ENCODE peak calls at places on chromosomes 13 and 19, in eight cellular contexts. U is foreskin fibroblast; Z is naive thymus-derived CD4-positive, alpha-beta T cell; M is AG08395; E is endothelial cell; Q is Caco-2; N is nucleus accumbens; D is amniotic stem cell. J is an unnamed sample.

GRCh38 chr19:50835103-50835784 is 1.9 kb upstream of the KLK15 start:
- DNase-seq in Q (peak), M (no peak), Z (no peak), E (no peak), U (peak), N (no peak), D (no peak), J (no peak)

GRCh38 chr19:35124098-35125060 is 8.8 kb downstream of the FXYD3 start:
- DNase-seq in M (peak), E (peak), U (peak), Q (peak), Z (peak), D (peak), N (peak), J (peak)

GRCh38 chr13:113584870-113585671 is 518 bp downstream of the TFDP1 start:
- DNase-seq in D (no peak), E (no peak), Q (peak), Z (peak), U (peak), M (peak), N (no peak), J (peak)

GRCh38 chr13:44267966-44268365 is 105.7 kb upstream of the SERP2 start:
- DNase-seq in M (peak), N (no peak), Q (no peak), Z (no peak), U (peak), E (no peak), D (peak), J (no peak)

GRCh38 chr19:3699071-3699740 is 1.1 kb downstream of the PIP5K1C start:
- DNase-seq in U (peak), M (peak), E (no peak), Z (peak), N (peak), Q (no peak), D (no peak), J (peak)

GRCh38 chr19:42311612-42312160 is 1.4 kb upstream of the TMEM145 start:
- DNase-seq in Q (no peak), Z (no peak), D (no peak), M (no peak), E (no peak), N (no peak), U (peak), J (no peak)

GRCh38 chr19:46069841-46070341 is 29.1 kb upstream of the IGFL4 start:
- DNase-seq in Q (no peak), E (no peak), U (peak), N (no peak), D (peak), M (peak), Z (no peak), J (no peak)

GRCh38 chr13:98509271-98510155 is 67.4 kb downstream of the STK24 start:
- DNase-seq in Q (peak), N (no peak), E (no peak), Z (no peak), M (peak), D (peak), U (peak), J (peak)

GRCh38 chr19:2309734-2310362 is 1.9 kb upstream of the LINGO3 start:
- DNase-seq in U (peak), N (peak), D (no peak), Q (no peak), Z (no peak), M (no peak), E (no peak), J (no peak)

GRCh38 chr19:34436716-34437115 is 8.5 kb downstream of the UBA2 start:
- DNase-seq in Q (no peak), M (no peak), Z (no peak), D (no peak), U (no peak), E (no peak), N (no peak), J (no peak)

GRCh38 chr19:40555978-40556689 is 20.5 kb upstream of the SHKBP1 start:
- DNase-seq in D (no peak), N (no peak), M (no peak), Q (no peak), U (no peak), Z (no peak), E (no peak), J (no peak)

GRCh38 chr19:35220315-35220921 is 8.1 kb downstream of the FAM187B start:
- DNase-seq in N (no peak), M (no peak), U (no peak), D (no peak), Q (peak), Z (no peak), E (no peak), J (no peak)

GRCh38 chr19:19105365-19106060 is 32.8 kb downstream of the TMEM161A start:
- DNase-seq in U (peak), E (peak), N (peak), Q (peak), D (no peak), M (peak), Z (no peak), J (peak)

GRCh38 chr13:111298214-111298975 is 22.0 kb upstream of the TEX29 start:
- DNase-seq in U (no peak), Q (no peak), N (no peak), E (no peak), D (no peak), Z (no peak), M (no peak), J (no peak)

GRCh38 chr19:39336483-39336882 is 640 bp upstream of the GMFG start:
- DNase-seq in N (no peak), Z (no peak), U (no peak), M (no peak), Q (no peak), E (no peak), D (no peak), J (no peak)

GRCh38 chr19:50459638-50460037 is 16.7 kb upstream of the EMC10 start:
- DNase-seq in Q (no peak), D (no peak), M (no peak), N (no peak), U (no peak), Z (no peak), E (no peak), J (no peak)

GRCh38 chr19:1754651-1755466 is 1.6 kb downstream of the ONECUT3 start:
- DNase-seq in M (no peak), Z (no peak), U (peak), N (no peak), D (no peak), E (peak), Q (no peak), J (no peak)

GRCh38 chr19:29855087-29855486 is 43.3 kb downstream of the CCNE1 start:
- DNase-seq in E (no peak), Q (no peak), Z (no peak), N (no peak), M (no peak), D (no peak), U (no peak), J (no peak)

GRCh38 chr19:33386361-33386858 is 12.9 kb downstream of the CEBPG start:
- DNase-seq in Z (no peak), D (no peak), N (no peak), Q (peak), E (no peak), U (no peak), M (no peak), J (no peak)

GRCh38 chr19:709965-710714 is 1.4 kb downstream of the PALM start:
- DNase-seq in Z (no peak), U (no peak), N (no peak), Q (no peak), D (no peak), E (no peak), M (no peak), J (peak)

GRCh38 chr13:112842931-112843391 is 126.1 kb upstream of the MCF2L start:
- DNase-seq in Q (no peak), N (no peak), D (no peak), M (no peak), E (no peak), Z (no peak), U (no peak), J (no peak)

GRCh38 chr13:94327318-94327717 is 152.2 kb downstream of the DCT start:
- DNase-seq in M (no peak), U (no peak), D (no peak), Z (peak), Q (no peak), E (no peak), N (no peak), J (no peak)

GRCh38 chr19:31707206-31707605 is 358.0 kb upstream of the TSHZ3 start:
- DNase-seq in N (no peak), Q (no peak), D (no peak), E (no peak), Z (no peak), U (no peak), M (no peak), J (no peak)

GRCh38 chr13:27953671-27954405 is 15.3 kb downstream of the CDX2 start:
- DNase-seq in M (peak), Z (peak), N (peak), Q (peak), D (no peak), E (peak), U (peak), J (peak)

GRCh38 chr19:35773020-35773809 is 2.1 kb upstream of the ARHGAP33 start:
- DNase-seq in U (peak), Z (no peak), Q (no peak), E (no peak), D (no peak), M (no peak), N (no peak), J (no peak)

GRCh38 chr13:59746291-59746962 is 417.3 kb downstream of the DIAPH3 start:
- DNase-seq in U (peak), M (peak), E (no peak), N (no peak), Q (no peak), Z (no peak), D (peak), J (no peak)

GRCh38 chr13:31101511-31102170 is 60.1 kb downstream of the HSPH1 start:
- DNase-seq in M (peak), D (no peak), E (no peak), Q (no peak), N (no peak), U (peak), Z (no peak), J (no peak)

GRCh38 chr13:50678464-50679162 is 164.9 kb downstream of the DLEU7 start:
- DNase-seq in D (no peak), E (no peak), Q (no peak), U (peak), N (no peak), M (peak), Z (no peak), J (no peak)

GRCh38 chr19:13262450-13262849 is 112.2 kb downstream of the IER2 start:
- DNase-seq in U (peak), E (no peak), N (no peak), M (peak), D (no peak), Z (peak), Q (no peak), J (no peak)

GRCh38 chr13:107339209-107339608 is 771.3 kb upstream of the ARGLU1 start:
- DNase-seq in D (no peak), Q (no peak), E (no peak), M (no peak), U (no peak), N (no peak), Z (no peak), J (no peak)

GRCh38 chr13:75934889-75935288 is 298.8 kb downstream of the LMO7 start:
- DNase-seq in N (no peak), Z (no peak), E (no peak), U (peak), Q (no peak), M (peak), D (no peak), J (no peak)

GRCh38 chr19:55336101-55336500 is 3.6 kb upstream of the KMT5C start:
- DNase-seq in Q (no peak), N (no peak), D (no peak), M (peak), U (peak), E (no peak), Z (no peak), J (no peak)

GRCh38 chr19:41584260-41584810 is 8.4 kb downstream of the CEACAM21 start:
- DNase-seq in D (no peak), E (no peak), Z (no peak), U (no peak), M (no peak), Q (no peak), N (no peak), J (no peak)

GRCh38 chr13:66114127-66114526 is 1116.0 kb downstream of the PCDH9 start:
- DNase-seq in Q (no peak), U (peak), E (no peak), M (peak), D (no peak), Z (no peak), N (no peak), J (no peak)

GRCh38 chr19:14375055-14375581 is 6.1 kb upstream of the ADGRE5 start:
- DNase-seq in E (no peak), Q (no peak), Z (peak), M (no peak), N (no peak), D (no peak), U (no peak), J (peak)

GRCh38 chr19:751501-752341 is 809 bp downstream of the MISP start:
- DNase-seq in M (peak), D (peak), U (peak), Q (peak), N (no peak), E (no peak), Z (no peak), J (no peak)